ENCODE peak calls at places on chromosome 5, in four cellular contexts. G is A549, D is SK-N-SH, C is K562. S is an unnamed sample.

GRCh38 chr5:141878186-141878770 is at the start of gene PCDH1:
- DNase-seq in C (peak; percentile 81), D (peak; percentile 81), G (peak; percentile 27), S (no peak)

GRCh38 chr5:124980174-124980941 is 233.9 kb upstream of the ZNF608 start:
- DNase-seq in C (no peak), D (peak; percentile 58), G (no peak), S (peak; percentile 48)

GRCh38 chr5:137718611-137719010 is 17.3 kb downstream of the KLHL3 start:
- DNase-seq in C (no peak), G (no peak), D (no peak), S (no peak)

GRCh38 chr5:158484246-158484645 is 615.5 kb downstream of the EBF1 start:
- DNase-seq in C (no peak), D (peak; percentile 27), G (no peak), S (no peak)

GRCh38 chr5:33877483-33877882 is 14.3 kb downstream of the ADAMTS12 start:
- DNase-seq in C (no peak), G (no peak), D (no peak), S (no peak)

GRCh38 chr5:153629027-153629426 is 138.6 kb downstream of the GRIA1 start:
- DNase-seq in G (peak; percentile 56), D (peak; percentile 1), C (no peak), S (no peak)

GRCh38 chr5:9479361-9479760 is 66.5 kb downstream of the SEMA5A start:
- DNase-seq in D (no peak), C (no peak), G (no peak), S (no peak)

GRCh38 chr5:174576042-174576441 is 148.3 kb upstream of the MSX2 start:
- DNase-seq in D (no peak), G (no peak), C (no peak), S (no peak)

GRCh38 chr5:61053937-61054336 is 108.3 kb downstream of the SMIM15 start:
- DNase-seq in C (no peak), G (no peak), D (no peak), S (no peak)

GRCh38 chr5:154107729-154108128 is 69.0 kb downstream of the MFAP3 start:
- DNase-seq in C (no peak), D (no peak), G (no peak), S (no peak)

DNA sequence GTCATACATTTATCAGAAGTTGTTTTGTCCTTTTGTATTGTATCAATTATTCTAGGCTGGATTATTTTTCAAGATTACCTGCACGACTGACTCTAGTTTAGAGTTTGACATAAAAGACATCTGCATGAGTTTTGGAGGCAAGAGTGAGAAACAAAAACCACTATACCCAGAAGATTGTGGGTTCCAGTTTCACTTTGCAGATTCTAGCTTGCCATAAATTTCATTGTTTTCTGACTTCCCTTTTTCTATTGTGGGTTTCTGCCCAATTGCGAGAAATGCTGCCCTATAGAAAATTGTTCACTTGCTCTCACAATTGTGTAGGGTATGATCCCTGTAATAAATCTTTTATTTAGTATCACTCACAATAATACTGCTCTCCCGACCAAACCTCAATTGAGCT is 1043.4 kb upstream of the CDH10 start:
- DNase-seq in G (no peak), C (no peak), D (no peak), S (peak; percentile 48)
- TF ChIP-seq CHD2 in G (no peak), C (no peak), D (no peak), S (no peak)

GRCh38 chr5:15806613-15807012 is 306.6 kb downstream of the FBXL7 start:
- DNase-seq in D (no peak), C (no peak), G (no peak), S (no peak)

GRCh38 chr5:15808577-15808976 is 308.6 kb downstream of the FBXL7 start:
- DNase-seq in G (no peak), D (no peak), C (no peak), S (no peak)

GRCh38 chr5:15807861-15808260 is 307.9 kb downstream of the FBXL7 start:
- DNase-seq in D (peak; percentile 72), C (no peak), G (no peak), S (no peak)

GRCh38 chr5:15803280-15803679 is 303.3 kb downstream of the FBXL7 start:
- DNase-seq in D (no peak), C (no peak), G (no peak), S (no peak)

GRCh38 chr5:15807248-15807647 is 307.3 kb downstream of the FBXL7 start:
- DNase-seq in D (no peak), C (no peak), G (no peak), S (no peak)
- TF ChIP-seq CHD2 in D (no peak), C (no peak), G (no peak), S (no peak)

GRCh38 chr5:78630047-78630446 is 18.5 kb downstream of the LHFPL2 start:
- DNase-seq in G (no peak), D (no peak), C (no peak), S (no peak)

GRCh38 chr5:78627175-78627574 is 21.4 kb downstream of the LHFPL2 start:
- DNase-seq in D (no peak), C (peak; percentile 32), G (peak; percentile 33), S (no peak)

GRCh38 chr5:78629590-78629989 is 19.0 kb downstream of the LHFPL2 start:
- DNase-seq in D (no peak), C (no peak), G (no peak), S (no peak)

GRCh38 chr5:78627766-78628165 is 20.8 kb downstream of the LHFPL2 start:
- DNase-seq in D (peak; percentile 44), C (no peak), G (no peak), S (no peak)

DNA sequence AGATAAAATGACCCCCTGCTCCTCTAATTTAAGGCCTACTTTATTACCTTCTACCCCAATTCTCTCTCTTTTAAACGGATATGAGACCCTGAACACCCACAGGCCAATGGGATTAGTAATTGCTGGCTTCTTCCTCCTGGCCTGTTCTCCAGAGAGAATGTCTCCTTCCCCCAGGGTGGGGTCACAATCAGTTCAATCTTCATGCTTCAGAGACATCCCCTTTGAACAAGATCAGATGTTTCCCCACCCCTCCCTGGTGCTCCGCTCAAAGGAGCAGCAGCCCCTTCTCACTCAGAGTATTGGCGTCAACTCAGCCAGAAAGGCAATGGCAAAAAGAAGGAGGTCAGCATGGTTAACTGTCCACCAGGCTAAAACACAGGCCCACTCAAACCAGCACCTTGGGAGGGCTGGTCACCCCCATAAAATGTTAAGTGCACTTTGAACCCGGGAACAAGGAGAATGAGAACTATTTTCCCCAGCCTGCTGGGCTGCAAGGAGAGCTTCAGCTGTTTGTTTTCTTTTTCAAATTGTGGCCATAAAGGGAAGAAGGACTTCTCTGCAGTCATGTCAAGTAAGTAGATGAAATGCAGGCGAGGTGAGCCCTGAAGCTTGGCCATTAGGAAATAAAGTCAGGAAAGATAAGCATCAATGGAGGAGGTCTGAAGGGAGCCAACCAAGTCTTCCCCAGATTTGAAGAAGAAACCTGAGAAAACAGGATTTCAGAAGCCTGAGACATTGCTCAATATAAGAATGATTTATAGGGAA is 20.1 kb downstream of the LHFPL2 start:
- DNase-seq in D (peak; percentile 54), G (no peak), C (no peak), S (no peak)
- TF ChIP-seq CHD2 in D (no peak), G (no peak), C (no peak), S (no peak)

GRCh38 chr5:135108992-135109391 is 75.0 kb upstream of the PITX1 start:
- DNase-seq in D (no peak), G (no peak), C (no peak), S (no peak)
- TF ChIP-seq CHD2 in D (no peak), G (no peak), C (no peak), S (no peak)

GRCh38 chr5:127785098-127785927 is 82.1 kb downstream of the CCDC192 start:
- DNase-seq in C (no peak), D (no peak), G (peak; percentile 7), S (peak; percentile 16)
- TF ChIP-seq CHD2 in C (no peak), D (no peak), G (no peak), S (no peak)

GRCh38 chr5:97835128-97835527 is 652.1 kb upstream of the RIOK2 start:
- DNase-seq in C (no peak), G (no peak), D (no peak), S (no peak)
- TF ChIP-seq CHD2 in C (no peak), G (no peak), D (no peak), S (no peak)

GRCh38 chr5:169160405-169160901 is 140.5 kb downstream of the SLIT3 start:
- DNase-seq in C (peak; percentile 11), G (peak; percentile 46), D (no peak), S (no peak)
- TF ChIP-seq CHD2 in C (no peak), G (no peak), D (no peak), S (no peak)

GRCh38 chr5:6448622-6449464 is at the start of gene UBE2QL1:
- DNase-seq in D (peak; percentile 74), G (peak; percentile 42), C (no peak), S (no peak)
- TF ChIP-seq CHD2 in D (no peak), G (no peak), C (no peak), S (no peak)

DNA sequence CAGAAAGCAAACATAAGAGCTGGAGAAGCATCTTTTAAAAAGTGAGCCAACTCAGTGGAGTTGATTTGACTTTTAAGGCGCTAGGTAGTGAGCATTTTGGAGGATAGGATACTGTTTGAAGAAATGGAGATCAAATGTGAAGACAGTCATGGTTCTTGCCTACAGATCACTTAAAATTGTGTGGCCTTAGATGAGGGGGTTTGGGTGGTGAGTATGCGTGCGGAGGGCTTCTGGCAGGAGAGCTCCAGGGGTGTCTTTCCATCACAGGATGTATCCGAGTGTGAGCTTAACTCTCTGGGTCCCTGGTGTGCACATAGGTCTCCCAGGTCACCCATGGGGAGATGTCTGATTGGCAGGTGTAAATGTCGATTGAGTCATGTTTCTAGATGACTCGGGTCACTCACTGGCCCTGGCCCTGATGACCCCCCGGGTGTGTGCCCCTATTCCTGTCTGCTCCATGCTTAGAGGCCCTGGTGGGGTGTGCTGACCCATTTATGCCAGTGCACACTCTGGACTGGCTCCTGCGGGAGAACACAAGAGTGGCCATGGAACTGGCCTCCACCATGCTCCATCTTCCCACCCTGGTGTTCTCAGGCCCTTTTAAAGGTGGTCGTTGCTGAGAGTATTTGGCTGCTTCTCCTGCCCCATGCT is 274.4 kb downstream of the FSTL4 start:
- DNase-seq in D (no peak), C (no peak), G (no peak), S (no peak)
- TF ChIP-seq CHD2 in D (no peak), C (no peak), G (no peak), S (no peak)

S was measured in GM12878.